ENCODE peak calls at places on chromosomes 7 and 10, in five cellular contexts. One of them, this sample, is unnamed.
A peak's percentile ranks its signal among the peaks of the same experiment; 100 is the strongest.

GRCh38 chr10:102804382-102804781 is 32.8 kb downstream of the CYP17A1 start:
- DNase-seq in activated CD4-positive, CD25-positive, alpha-beta regulatory T cell: no peak
- DNase-seq in hepatic stellate cell: no peak
- DNase-seq in mammary epithelial cell: no peak
- DNase-seq in H9: no peak
- DNase-seq in this sample: no peak

GRCh38 chr10:63703113-63703670 is 182.0 kb downstream of the REEP3 start:
- DNase-seq in activated CD4-positive, CD25-positive, alpha-beta regulatory T cell: no peak
- DNase-seq in mammary epithelial cell: no peak
- DNase-seq in hepatic stellate cell: no peak
- DNase-seq in H9: no peak
- DNase-seq in this sample: peak; percentile 12

GRCh38 chr7:64886956-64887545 is 16.0 kb upstream of the ZNF273 start:
- DNase-seq in H9: peak; percentile 5
- DNase-seq in mammary epithelial cell: no peak
- DNase-seq in hepatic stellate cell: no peak
- DNase-seq in activated CD4-positive, CD25-positive, alpha-beta regulatory T cell: no peak
- DNase-seq in this sample: no peak

GRCh38 chr7:29408841-29409243 is 154.8 kb upstream of the PRR15 start:
- DNase-seq in mammary epithelial cell: peak; percentile 70
- DNase-seq in activated CD4-positive, CD25-positive, alpha-beta regulatory T cell: peak; percentile 6
- DNase-seq in H9: peak; percentile 51
- DNase-seq in hepatic stellate cell: peak; percentile 65
- DNase-seq in this sample: peak; percentile 84

GRCh38 chr7:95141755-95142154 is 182.6 kb downstream of the PON1 start:
- DNase-seq in hepatic stellate cell: no peak
- DNase-seq in mammary epithelial cell: peak; percentile 3
- DNase-seq in activated CD4-positive, CD25-positive, alpha-beta regulatory T cell: no peak
- DNase-seq in H9: no peak
- DNase-seq in this sample: no peak

GRCh38 chr10:7423521-7423920 is 12.7 kb upstream of the SFMBT2 start:
- DNase-seq in mammary epithelial cell: no peak
- DNase-seq in H9: peak; percentile 46
- DNase-seq in activated CD4-positive, CD25-positive, alpha-beta regulatory T cell: no peak
- DNase-seq in hepatic stellate cell: no peak
- DNase-seq in this sample: no peak

GRCh38 chr7:139777304-139777890 is 401 bp downstream of the HIPK2 start:
- DNase-seq in hepatic stellate cell: peak; percentile 49
- DNase-seq in mammary epithelial cell: no peak
- DNase-seq in H9: no peak
- DNase-seq in activated CD4-positive, CD25-positive, alpha-beta regulatory T cell: no peak
- DNase-seq in this sample: no peak

GRCh38 chr10:108104697-108105096 is 940.2 kb upstream of the SORCS1 start:
- DNase-seq in mammary epithelial cell: no peak
- DNase-seq in hepatic stellate cell: no peak
- DNase-seq in H9: no peak
- DNase-seq in activated CD4-positive, CD25-positive, alpha-beta regulatory T cell: no peak
- DNase-seq in this sample: no peak

GRCh38 chr10:11245095-11245479 is 227.4 kb downstream of the CELF2 start:
- DNase-seq in hepatic stellate cell: no peak
- DNase-seq in H9: no peak
- DNase-seq in mammary epithelial cell: no peak
- DNase-seq in activated CD4-positive, CD25-positive, alpha-beta regulatory T cell: no peak
- DNase-seq in this sample: no peak

GRCh38 chr7:15685358-15686181 is 913 bp downstream of the MEOX2 start:
- DNase-seq in hepatic stellate cell: peak; percentile 36
- DNase-seq in activated CD4-positive, CD25-positive, alpha-beta regulatory T cell: no peak
- DNase-seq in H9: peak; percentile 71
- DNase-seq in mammary epithelial cell: peak; percentile 3
- DNase-seq in this sample: no peak

GRCh38 chr7:155961241-155962190 is 149.3 kb upstream of the SHH start:
- DNase-seq in mammary epithelial cell: peak; percentile 84
- DNase-seq in hepatic stellate cell: no peak
- DNase-seq in H9: no peak
- DNase-seq in activated CD4-positive, CD25-positive, alpha-beta regulatory T cell: no peak
- DNase-seq in this sample: no peak

GRCh38 chr7:131255242-131255641 is 72.4 kb upstream of the MKLN1 start:
- DNase-seq in H9: no peak
- DNase-seq in activated CD4-positive, CD25-positive, alpha-beta regulatory T cell: no peak
- DNase-seq in mammary epithelial cell: no peak
- DNase-seq in hepatic stellate cell: no peak
- DNase-seq in this sample: no peak

GRCh38 chr10:132536241-132536963 is 1.2 kb upstream of the INPP5A start:
- DNase-seq in mammary epithelial cell: peak; percentile 8
- DNase-seq in H9: no peak
- DNase-seq in hepatic stellate cell: no peak
- DNase-seq in activated CD4-positive, CD25-positive, alpha-beta regulatory T cell: no peak
- DNase-seq in this sample: peak; percentile 26

GRCh38 chr10:102632394-102633062 is 11.8 kb upstream of the TRIM8 start:
- DNase-seq in mammary epithelial cell: no peak
- DNase-seq in activated CD4-positive, CD25-positive, alpha-beta regulatory T cell: no peak
- DNase-seq in hepatic stellate cell: no peak
- DNase-seq in H9: no peak
- DNase-seq in this sample: no peak

GRCh38 chr7:151178236-151178635 is 8.8 kb downstream of the ASB10 start:
- DNase-seq in mammary epithelial cell: no peak
- DNase-seq in H9: peak; percentile 14
- DNase-seq in activated CD4-positive, CD25-positive, alpha-beta regulatory T cell: no peak
- DNase-seq in hepatic stellate cell: no peak
- DNase-seq in this sample: no peak

GRCh38 chr7:74398426-74398825 is 55.3 kb upstream of the GTF2IRD1 start:
- DNase-seq in mammary epithelial cell: no peak
- DNase-seq in H9: no peak
- DNase-seq in hepatic stellate cell: no peak
- DNase-seq in activated CD4-positive, CD25-positive, alpha-beta regulatory T cell: no peak
- DNase-seq in this sample: no peak

GRCh38 chr7:158133057-158133456 is 454.6 kb downstream of the PTPRN2 start:
- DNase-seq in H9: no peak
- DNase-seq in mammary epithelial cell: no peak
- DNase-seq in hepatic stellate cell: no peak
- DNase-seq in activated CD4-positive, CD25-positive, alpha-beta regulatory T cell: no peak
- DNase-seq in this sample: no peak